ENCODE peak calls at places on chromosomes 7 and 10, in five cellular contexts. U is adrenal gland, M is lung, Y is GM23338, E is PC-9. S is an unnamed sample.
A peak's percentile ranks its signal among the peaks of the same experiment; 100 is the strongest.

GRCh38 chr7:110373514-110374258 is 717.2 kb upstream of the LRRN3 start:
- DNase-seq in M (no peak), E (no peak), Y (no peak), U (no peak), S (no peak)

GRCh38 chr10:99798031-99798430 is 15.6 kb downstream of the ABCC2 start:
- DNase-seq in E (no peak), Y (no peak), U (no peak), M (no peak), S (no peak)

GRCh38 chr7:140275069-140275961 is 98.5 kb upstream of the KDM7A start:
- DNase-seq in M (no peak), E (no peak), Y (no peak), U (no peak), S (no peak)

GRCh38 chr10:73964743-73965142 is 33.2 kb upstream of the VCL start:
- DNase-seq in E (no peak), Y (no peak), U (no peak), M (no peak), S (no peak)

GRCh38 chr7:99324966-99325596 is 617 bp upstream of the ARPC1A start:
- DNase-seq in U (no peak), E (no peak), M (no peak), Y (peak; percentile 17), S (no peak)

GRCh38 chr7:47266131-47266706 is 315.7 kb downstream of the TNS3 start:
- DNase-seq in M (peak; percentile 48), E (peak; percentile 49), U (peak; percentile 68), Y (peak; percentile 77), S (peak; percentile 16)

GRCh38 chr10:122221958-122222357 is 49.1 kb upstream of the BTBD16 start:
- DNase-seq in E (no peak), U (no peak), Y (no peak), M (no peak), S (no peak)

GRCh38 chr10:14588084-14588937 is 186.4 kb downstream of the FAM107B start:
- DNase-seq in M (no peak), U (peak; percentile 43), E (peak; percentile 94), Y (no peak), S (no peak)

GRCh38 chr10:59181668-59182067 is 5.2 kb downstream of the PHYHIPL start:
- DNase-seq in Y (peak; percentile 78), M (no peak), U (peak; percentile 14), E (no peak), S (peak; percentile 59)

GRCh38 chr10:49611815-49612512 is 1.9 kb downstream of the SLC18A3 start:
- DNase-seq in E (no peak), M (no peak), Y (peak; percentile 38), U (no peak), S (no peak)

GRCh38 chr10:1211844-1212570 is 155.8 kb downstream of the WDR37 start:
- DNase-seq in E (no peak), Y (no peak), U (no peak), M (no peak), S (no peak)

GRCh38 chr10:111126981-111127848 is 50.4 kb downstream of the ADRA2A start:
- DNase-seq in Y (no peak), M (no peak), U (no peak), E (no peak), S (no peak)

DNA sequence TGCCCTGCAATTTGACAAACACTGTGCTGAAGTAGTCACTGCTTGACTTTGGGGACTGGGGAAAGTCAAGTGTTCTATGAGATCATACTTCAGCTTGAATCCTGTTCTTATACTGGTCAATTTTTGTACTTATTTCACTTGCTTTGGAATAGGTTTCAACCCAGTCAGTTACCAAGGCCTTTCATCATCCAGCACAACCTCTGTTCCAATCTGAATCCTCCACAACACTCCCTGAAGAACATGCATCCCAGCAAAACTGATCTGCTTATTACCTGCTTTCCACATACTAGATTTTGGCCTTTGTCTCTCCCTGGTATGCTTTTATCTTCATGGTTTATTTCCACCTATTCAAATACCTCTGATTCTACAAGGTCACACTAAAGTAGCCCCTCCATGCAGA is 29.5 kb downstream of the DPY19L1 start:
- DNase-seq in E (no peak), M (no peak), U (no peak), Y (no peak), S (no peak)
- H3K4me1 ChIP-seq in E (peaks cover 33% of the 10 kb centered on the region), M (peaks cover 5% of the 10 kb centered on the region), U (no peaks in the 10 kb centered on the region), Y (peaks cover 5% of the 10 kb centered on the region), S (no peaks in the 10 kb centered on the region)

DNA sequence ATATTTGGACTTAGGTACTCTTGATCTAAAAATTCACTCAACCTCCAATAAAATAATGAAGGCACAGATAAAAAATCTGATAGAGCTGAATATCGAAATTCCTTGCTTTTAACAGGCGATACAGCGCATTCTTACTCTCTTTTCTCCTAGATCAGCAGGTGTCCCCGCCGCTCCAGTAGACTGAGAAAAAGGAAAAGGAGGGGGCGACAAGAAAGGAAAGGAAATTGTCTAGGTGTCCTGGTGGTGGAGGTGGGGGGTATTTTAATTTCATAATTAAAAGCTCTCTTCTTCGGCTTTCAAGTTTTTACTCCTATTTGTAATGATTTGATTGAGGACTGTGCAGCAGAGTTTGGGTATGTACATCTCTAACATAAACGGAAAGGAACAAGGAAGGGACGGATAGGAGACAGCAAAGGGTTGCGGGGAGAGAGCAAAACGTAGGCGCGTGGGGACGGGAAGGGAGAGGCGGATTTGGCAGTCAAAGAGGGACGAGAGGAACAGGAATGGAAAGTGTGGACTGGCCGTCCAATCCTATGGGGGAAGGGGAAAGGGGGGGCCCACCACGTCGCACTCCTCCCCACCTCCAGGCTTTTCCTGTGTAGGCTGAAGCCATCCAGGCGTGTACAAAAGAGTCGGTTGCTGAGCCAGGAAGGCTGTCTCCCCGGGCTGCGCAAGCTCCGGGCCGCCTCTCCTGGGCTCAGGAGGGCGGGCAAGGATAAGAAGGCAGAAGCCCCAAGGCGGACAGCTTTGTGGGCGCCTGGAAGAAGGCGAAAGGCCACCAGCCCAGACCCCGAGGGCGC is 875 bp upstream of the HECTD2 start:
- DNase-seq in U (peak; percentile 93), E (peak; percentile 42), M (peak; percentile 84), Y (peak; percentile 61), S (peak; percentile 87)
- H3K4me3 ChIP-seq in U (peak overlapping the region; percentile 83), E (peak overlapping the region; percentile 70), M (peak overlapping the region; percentile 92), Y (peak overlapping the region; percentile 71), S (peak overlapping the region; percentile 83)

DNA sequence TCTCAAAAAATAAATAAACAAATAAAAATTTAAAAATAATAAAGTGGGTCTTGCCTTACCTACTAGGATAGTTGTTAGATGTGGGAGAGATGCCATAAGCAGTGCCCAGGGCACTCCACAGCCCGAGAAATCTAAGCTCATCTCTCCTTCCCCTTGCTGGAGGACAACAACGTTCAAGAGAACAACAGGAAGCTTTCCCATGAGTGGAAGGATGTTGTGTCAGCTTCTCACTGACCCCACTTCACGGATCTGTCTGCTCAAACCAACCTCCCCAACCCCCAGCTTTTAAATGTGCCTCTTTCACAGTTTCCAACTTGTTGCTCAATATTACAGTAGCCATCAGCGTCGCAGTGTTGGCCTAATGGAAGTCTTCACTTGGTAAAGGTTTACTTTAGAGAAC is 72.1 kb downstream of the PTPRE start:
- DNase-seq in M (no peak), Y (no peak), E (no peak), U (no peak), S (no peak)
- H3K4me1 ChIP-seq in M (peaks cover 22% of the 10 kb centered on the region), Y (no peaks in the 10 kb centered on the region), E (peaks cover 32% of the 10 kb centered on the region), U (peaks cover 40% of the 10 kb centered on the region), S (no peaks in the 10 kb centered on the region)

DNA sequence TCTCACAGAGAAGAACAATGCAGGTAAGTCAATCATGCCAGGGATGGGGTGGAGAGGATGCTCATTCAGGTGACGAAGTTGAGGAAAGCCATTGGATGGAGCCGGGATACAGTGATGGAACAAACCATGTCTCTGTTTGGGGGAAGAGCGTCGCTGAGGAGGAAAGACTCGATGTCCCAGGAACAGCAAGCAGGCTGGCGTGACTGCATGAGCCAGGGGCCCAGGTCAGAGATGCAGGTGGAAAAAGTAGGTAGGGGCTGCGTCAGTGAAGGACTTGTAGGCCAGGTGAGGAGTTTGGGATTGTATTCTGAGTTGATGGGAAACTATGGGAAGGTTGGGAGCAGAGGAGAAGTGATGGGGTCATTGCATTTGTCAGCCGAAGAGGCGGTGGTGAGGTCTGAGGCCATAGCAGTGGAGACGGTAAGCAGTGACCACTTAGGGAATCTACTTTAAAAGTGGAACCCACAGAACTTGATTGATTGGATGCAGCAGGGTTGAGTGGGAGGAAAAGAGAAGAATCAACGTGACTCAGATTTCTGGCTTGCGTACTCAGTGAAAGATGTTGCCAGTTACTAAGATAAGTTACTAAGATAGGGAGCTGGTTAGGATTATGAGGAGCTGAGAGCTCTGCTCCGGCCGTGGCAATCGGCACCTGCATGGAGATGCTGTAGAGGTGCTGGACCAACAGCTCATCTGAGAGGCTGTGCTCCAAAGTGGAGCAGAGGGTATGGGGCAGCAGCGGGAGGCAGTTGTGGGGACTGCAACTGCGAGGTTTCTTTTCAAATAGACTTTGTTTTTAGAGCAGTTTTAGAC is 12.5 kb upstream of the IL2RA start:
- DNase-seq in M (no peak), Y (no peak), E (no peak), U (no peak), S (no peak)
- H3K4me3 ChIP-seq in M (no peak overlapping the region), Y (no peak overlapping the region), E (no peak overlapping the region), U (no peak overlapping the region), S (no peak overlapping the region)

DNA sequence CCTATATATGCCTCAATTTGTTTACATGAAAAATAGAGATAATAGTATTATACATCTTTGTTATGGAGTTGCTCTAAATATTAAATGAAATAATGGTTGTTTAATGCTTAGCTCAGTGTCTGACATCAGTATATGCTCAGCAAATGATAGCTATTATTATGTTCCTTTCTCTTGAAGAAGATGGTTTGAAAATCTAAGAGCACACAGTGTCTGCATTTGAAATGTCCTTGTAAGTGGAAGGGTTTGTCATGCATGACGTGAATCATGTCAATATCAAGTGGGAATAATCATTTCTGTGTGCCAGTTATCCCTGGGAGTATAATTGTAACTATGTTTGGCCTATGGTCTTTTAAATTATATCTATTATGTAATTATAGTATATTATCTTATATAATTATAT is 377.5 kb upstream of the SORCS1 start:
- DNase-seq in Y (no peak), U (no peak), E (no peak), M (no peak), S (no peak)
- H3K4me1 ChIP-seq in Y (peaks cover 10% of the 10 kb centered on the region), U (no peaks in the 10 kb centered on the region), E (no peaks in the 10 kb centered on the region), M (no peaks in the 10 kb centered on the region), S (no peaks in the 10 kb centered on the region)

GRCh38 chr10:132588301-132589013 is 50.9 kb downstream of the INPP5A start:
- DNase-seq in Y (no peak), E (no peak), M (peak; percentile 46), U (no peak), S (no peak)
- H3K4me3 ChIP-seq in Y (no peak overlapping the region), E (no peak overlapping the region), M (no peak overlapping the region), U (no peak overlapping the region), S (no peak overlapping the region)

DNA sequence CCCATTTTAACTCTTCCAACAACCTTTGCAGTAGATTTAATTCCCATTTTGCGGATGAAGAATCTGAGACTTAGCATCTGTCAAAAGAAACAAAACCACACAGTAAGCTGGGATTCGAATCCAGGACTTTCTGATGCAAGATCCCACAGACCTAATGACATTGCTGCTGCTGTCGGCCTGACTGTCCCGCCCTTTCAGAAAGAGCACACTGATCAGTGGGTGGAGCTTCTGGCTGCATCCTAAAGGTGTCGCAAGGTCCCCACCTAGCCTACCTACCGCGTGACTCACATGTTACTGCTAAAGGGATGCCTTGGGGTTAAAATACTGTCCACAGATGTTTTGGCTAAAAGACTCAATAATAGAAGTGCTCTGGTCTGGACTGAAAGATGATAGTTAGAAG is 134.7 kb downstream of the EMX2 start:
- DNase-seq in M (no peak), U (no peak), E (peak; percentile 72), Y (peak; percentile 35), S (no peak)
- H3K4me1 ChIP-seq in M (no peaks in the 10 kb centered on the region), U (no peaks in the 10 kb centered on the region), E (peaks cover 13% of the 10 kb centered on the region), Y (no peaks in the 10 kb centered on the region), S (no peaks in the 10 kb centered on the region)